ENCODE peak calls at places on chromosomes 3 and 15, in eight cellular contexts. One of them, this sample, is unnamed.
A peak's percentile ranks its signal among the peaks of the same experiment; 100 is the strongest.

GRCh38 chr15:60514261-60514881 is 35.4 kb upstream of the ICE2 start:
- DNase-seq in breast epithelium: no peak
- DNase-seq in activated B cell treated with CpG ODN at 0.5 μM for 24 hours: no peak
- DNase-seq in thyroid gland: no peak
- DNase-seq in AG09309: no peak
- DNase-seq in cardiac muscle cell: no peak
- DNase-seq in progenitor cell of endocrine pancreas: no peak
- DNase-seq in SK-N-SH: no peak
- DNase-seq in this sample: no peak

GRCh38 chr15:67836477-67836876 is 3.4 kb downstream of the RNU6-1 start:
- DNase-seq in breast epithelium: no peak
- DNase-seq in thyroid gland: peak; percentile 50
- DNase-seq in activated B cell treated with CpG ODN at 0.5 μM for 24 hours: peak; percentile 40
- DNase-seq in AG09309: no peak
- DNase-seq in progenitor cell of endocrine pancreas: no peak
- DNase-seq in SK-N-SH: peak; percentile 76
- DNase-seq in cardiac muscle cell: peak; percentile 60
- DNase-seq in this sample: no peak

GRCh38 chr3:84825817-84826216 is 133.0 kb upstream of the CADM2 start:
- DNase-seq in cardiac muscle cell: no peak
- DNase-seq in SK-N-SH: no peak
- DNase-seq in activated B cell treated with CpG ODN at 0.5 μM for 24 hours: no peak
- DNase-seq in AG09309: no peak
- DNase-seq in breast epithelium: no peak
- DNase-seq in thyroid gland: no peak
- DNase-seq in progenitor cell of endocrine pancreas: no peak
- DNase-seq in this sample: no peak

GRCh38 chr3:171198781-171199472 is 172.4 kb upstream of the SLC2A2 start:
- DNase-seq in breast epithelium: no peak
- DNase-seq in SK-N-SH: no peak
- DNase-seq in activated B cell treated with CpG ODN at 0.5 μM for 24 hours: no peak
- DNase-seq in AG09309: no peak
- DNase-seq in progenitor cell of endocrine pancreas: no peak
- DNase-seq in cardiac muscle cell: no peak
- DNase-seq in thyroid gland: no peak
- DNase-seq in this sample: no peak

GRCh38 chr3:116005404-116005803 is 382.1 kb downstream of the GAP43 start:
- DNase-seq in cardiac muscle cell: peak; percentile 92
- DNase-seq in SK-N-SH: no peak
- DNase-seq in AG09309: peak; percentile 96
- DNase-seq in activated B cell treated with CpG ODN at 0.5 μM for 24 hours: no peak
- DNase-seq in thyroid gland: peak; percentile 8
- DNase-seq in progenitor cell of endocrine pancreas: no peak
- DNase-seq in breast epithelium: no peak
- DNase-seq in this sample: no peak

GRCh38 chr15:89326316-89326715 is 8.3 kb downstream of the POLG start:
- DNase-seq in activated B cell treated with CpG ODN at 0.5 μM for 24 hours: no peak
- DNase-seq in SK-N-SH: no peak
- DNase-seq in breast epithelium: no peak
- DNase-seq in thyroid gland: peak; percentile 53
- DNase-seq in AG09309: no peak
- DNase-seq in cardiac muscle cell: no peak
- DNase-seq in progenitor cell of endocrine pancreas: no peak
- DNase-seq in this sample: no peak

GRCh38 chr3:177474652-177475051 is 277.4 kb upstream of the TBL1XR1 start:
- DNase-seq in thyroid gland: no peak
- DNase-seq in breast epithelium: no peak
- DNase-seq in SK-N-SH: no peak
- DNase-seq in cardiac muscle cell: no peak
- DNase-seq in progenitor cell of endocrine pancreas: no peak
- DNase-seq in AG09309: no peak
- DNase-seq in activated B cell treated with CpG ODN at 0.5 μM for 24 hours: no peak
- DNase-seq in this sample: no peak

GRCh38 chr3:19104459-19104858 is 43.9 kb upstream of the KCNH8 start:
- DNase-seq in thyroid gland: no peak
- DNase-seq in progenitor cell of endocrine pancreas: no peak
- DNase-seq in breast epithelium: no peak
- DNase-seq in SK-N-SH: no peak
- DNase-seq in activated B cell treated with CpG ODN at 0.5 μM for 24 hours: no peak
- DNase-seq in AG09309: no peak
- DNase-seq in cardiac muscle cell: no peak
- DNase-seq in this sample: no peak

GRCh38 chr3:154943981-154944380 is 136.1 kb upstream of the MME start:
- DNase-seq in thyroid gland: no peak
- DNase-seq in AG09309: no peak
- DNase-seq in activated B cell treated with CpG ODN at 0.5 μM for 24 hours: no peak
- DNase-seq in breast epithelium: no peak
- DNase-seq in SK-N-SH: no peak
- DNase-seq in cardiac muscle cell: no peak
- DNase-seq in progenitor cell of endocrine pancreas: no peak
- DNase-seq in this sample: no peak

GRCh38 chr3:165920984-165921383 is 83.8 kb upstream of the BCHE start:
- DNase-seq in cardiac muscle cell: no peak
- DNase-seq in progenitor cell of endocrine pancreas: no peak
- DNase-seq in activated B cell treated with CpG ODN at 0.5 μM for 24 hours: no peak
- DNase-seq in SK-N-SH: no peak
- DNase-seq in AG09309: no peak
- DNase-seq in breast epithelium: no peak
- DNase-seq in thyroid gland: no peak
- DNase-seq in this sample: no peak

GRCh38 chr15:37109952-37110630 is 9.7 kb upstream of the MEIS2 start:
- DNase-seq in SK-N-SH: peak; percentile 51
- DNase-seq in thyroid gland: no peak
- DNase-seq in progenitor cell of endocrine pancreas: no peak
- DNase-seq in cardiac muscle cell: peak; percentile 82
- DNase-seq in AG09309: no peak
- DNase-seq in activated B cell treated with CpG ODN at 0.5 μM for 24 hours: no peak
- DNase-seq in breast epithelium: no peak
- DNase-seq in this sample: no peak

GRCh38 chr15:41967506-41968206 is 4.7 kb downstream of the EHD4 start:
- DNase-seq in breast epithelium: peak; percentile 64
- DNase-seq in progenitor cell of endocrine pancreas: no peak
- DNase-seq in AG09309: no peak
- DNase-seq in cardiac muscle cell: peak; percentile 70
- DNase-seq in thyroid gland: peak; percentile 61
- DNase-seq in activated B cell treated with CpG ODN at 0.5 μM for 24 hours: no peak
- DNase-seq in SK-N-SH: no peak
- DNase-seq in this sample: peak; percentile 57

GRCh38 chr3:53350652-53351051 is 3.3 kb upstream of the DCP1A start:
- DNase-seq in cardiac muscle cell: peak; percentile 52
- DNase-seq in thyroid gland: no peak
- DNase-seq in progenitor cell of endocrine pancreas: no peak
- DNase-seq in SK-N-SH: peak; percentile 36
- DNase-seq in breast epithelium: no peak
- DNase-seq in activated B cell treated with CpG ODN at 0.5 μM for 24 hours: no peak
- DNase-seq in AG09309: no peak
- DNase-seq in this sample: no peak

GRCh38 chr3:43105224-43105596 is 669 bp downstream of the POMGNT2 start:
- DNase-seq in thyroid gland: peak; percentile 38
- DNase-seq in progenitor cell of endocrine pancreas: peak; percentile 14
- DNase-seq in activated B cell treated with CpG ODN at 0.5 μM for 24 hours: peak; percentile 23
- DNase-seq in cardiac muscle cell: no peak
- DNase-seq in AG09309: no peak
- DNase-seq in breast epithelium: no peak
- DNase-seq in SK-N-SH: no peak
- DNase-seq in this sample: no peak

GRCh38 chr3:185677146-185677829 is 91.2 kb downstream of the SENP2 start:
- DNase-seq in progenitor cell of endocrine pancreas: no peak
- DNase-seq in activated B cell treated with CpG ODN at 0.5 μM for 24 hours: no peak
- DNase-seq in thyroid gland: no peak
- DNase-seq in AG09309: peak; percentile 44
- DNase-seq in SK-N-SH: peak; percentile 56
- DNase-seq in cardiac muscle cell: peak; percentile 83
- DNase-seq in breast epithelium: no peak
- DNase-seq in this sample: peak; percentile 58

GRCh38 chr3:179801263-179801662 is 148.4 kb downstream of the USP13 start:
- DNase-seq in activated B cell treated with CpG ODN at 0.5 μM for 24 hours: no peak
- DNase-seq in SK-N-SH: no peak
- DNase-seq in thyroid gland: no peak
- DNase-seq in breast epithelium: no peak
- DNase-seq in cardiac muscle cell: peak; percentile 97
- DNase-seq in progenitor cell of endocrine pancreas: no peak
- DNase-seq in AG09309: peak; percentile 97
- DNase-seq in this sample: no peak

GRCh38 chr3:143302638-143303171 is 183.1 kb downstream of the CHST2 start:
- DNase-seq in AG09309: peak; percentile 82
- DNase-seq in cardiac muscle cell: peak; percentile 87
- DNase-seq in progenitor cell of endocrine pancreas: no peak
- DNase-seq in breast epithelium: peak; percentile 39
- DNase-seq in activated B cell treated with CpG ODN at 0.5 μM for 24 hours: no peak
- DNase-seq in thyroid gland: peak; percentile 30
- DNase-seq in SK-N-SH: no peak
- DNase-seq in this sample: no peak

GRCh38 chr15:31970007-31970406 is 60.3 kb upstream of the CHRNA7 start:
- DNase-seq in AG09309: no peak
- DNase-seq in breast epithelium: no peak
- DNase-seq in cardiac muscle cell: no peak
- DNase-seq in thyroid gland: no peak
- DNase-seq in activated B cell treated with CpG ODN at 0.5 μM for 24 hours: no peak
- DNase-seq in progenitor cell of endocrine pancreas: no peak
- DNase-seq in SK-N-SH: no peak
- DNase-seq in this sample: no peak

GRCh38 chr3:161545823-161546222 is 49.2 kb downstream of the OTOL1 start:
- DNase-seq in thyroid gland: no peak
- DNase-seq in progenitor cell of endocrine pancreas: no peak
- DNase-seq in SK-N-SH: no peak
- DNase-seq in cardiac muscle cell: no peak
- DNase-seq in breast epithelium: no peak
- DNase-seq in activated B cell treated with CpG ODN at 0.5 μM for 24 hours: no peak
- DNase-seq in AG09309: no peak
- DNase-seq in this sample: no peak

GRCh38 chr15:37019479-37020433 is 80.6 kb downstream of the MEIS2 start:
- DNase-seq in AG09309: no peak
- DNase-seq in thyroid gland: no peak
- DNase-seq in SK-N-SH: peak; percentile 14
- DNase-seq in breast epithelium: no peak
- DNase-seq in activated B cell treated with CpG ODN at 0.5 μM for 24 hours: no peak
- DNase-seq in cardiac muscle cell: peak; percentile 63
- DNase-seq in progenitor cell of endocrine pancreas: no peak
- DNase-seq in this sample: no peak

DNA sequence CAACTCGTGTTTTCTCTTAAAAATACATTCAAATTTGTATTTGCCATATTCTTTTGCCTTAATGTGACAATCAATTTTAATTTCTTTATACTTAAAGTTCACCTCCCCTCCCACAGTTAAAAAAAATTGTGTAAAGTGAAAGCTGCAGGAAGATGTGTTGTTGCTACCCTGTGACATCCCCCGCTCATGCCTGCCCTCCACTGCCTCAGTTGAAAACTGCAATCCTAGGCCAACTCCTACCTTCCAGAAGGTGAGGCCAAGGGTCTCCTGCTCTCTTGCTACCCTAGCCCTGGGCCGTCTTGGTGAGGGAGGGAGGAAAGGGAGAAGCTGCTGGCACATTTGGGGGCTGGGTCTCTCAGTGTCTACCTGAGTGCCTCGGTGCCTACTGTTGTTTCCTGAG is 57.0 kb upstream of the CMTM7 start:
- DNase-seq in progenitor cell of endocrine pancreas: no peak
- DNase-seq in activated B cell treated with CpG ODN at 0.5 μM for 24 hours: no peak
- DNase-seq in thyroid gland: no peak
- DNase-seq in AG09309: no peak
- DNase-seq in SK-N-SH: no peak
- DNase-seq in cardiac muscle cell: no peak
- DNase-seq in breast epithelium: no peak
- DNase-seq in this sample: peak; percentile 52
- TF ChIP-seq CTCF in progenitor cell of endocrine pancreas: peak; percentile 18
- TF ChIP-seq CTCF in activated B cell treated with CpG ODN at 0.5 μM for 24 hours: no peak
- TF ChIP-seq CTCF in thyroid gland: no peak
- TF ChIP-seq CTCF in AG09309: peak; percentile 46
- TF ChIP-seq CTCF in SK-N-SH: no peak
- TF ChIP-seq CTCF in cardiac muscle cell: peak; percentile 42
- TF ChIP-seq CTCF in breast epithelium: no peak
- TF ChIP-seq CTCF in this sample: peak; percentile 48

GRCh38 chr3:32216172-32216783 is 22.2 kb upstream of the CMTM8 start:
- DNase-seq in AG09309: no peak
- DNase-seq in activated B cell treated with CpG ODN at 0.5 μM for 24 hours: no peak
- DNase-seq in SK-N-SH: no peak
- DNase-seq in thyroid gland: no peak
- DNase-seq in progenitor cell of endocrine pancreas: peak; percentile 56
- DNase-seq in breast epithelium: no peak
- DNase-seq in cardiac muscle cell: no peak
- DNase-seq in this sample: no peak

GRCh38 chr3:32220006-32220405 is 18.5 kb upstream of the CMTM8 start:
- DNase-seq in cardiac muscle cell: no peak
- DNase-seq in SK-N-SH: no peak
- DNase-seq in AG09309: peak; percentile 72
- DNase-seq in activated B cell treated with CpG ODN at 0.5 μM for 24 hours: no peak
- DNase-seq in thyroid gland: no peak
- DNase-seq in progenitor cell of endocrine pancreas: no peak
- DNase-seq in breast epithelium: no peak
- DNase-seq in this sample: no peak

GRCh38 chr3:32215185-32215584 is 23.3 kb upstream of the CMTM8 start:
- DNase-seq in progenitor cell of endocrine pancreas: no peak
- DNase-seq in SK-N-SH: no peak
- DNase-seq in AG09309: no peak
- DNase-seq in thyroid gland: no peak
- DNase-seq in breast epithelium: no peak
- DNase-seq in cardiac muscle cell: no peak
- DNase-seq in activated B cell treated with CpG ODN at 0.5 μM for 24 hours: no peak
- DNase-seq in this sample: no peak

GRCh38 chr3:32219537-32219936 is 18.9 kb upstream of the CMTM8 start:
- DNase-seq in SK-N-SH: no peak
- DNase-seq in cardiac muscle cell: no peak
- DNase-seq in AG09309: no peak
- DNase-seq in thyroid gland: no peak
- DNase-seq in activated B cell treated with CpG ODN at 0.5 μM for 24 hours: no peak
- DNase-seq in progenitor cell of endocrine pancreas: no peak
- DNase-seq in breast epithelium: no peak
- DNase-seq in this sample: no peak

GRCh38 chr3:32217339-32217738 is 21.1 kb upstream of the CMTM8 start:
- DNase-seq in AG09309: no peak
- DNase-seq in breast epithelium: no peak
- DNase-seq in activated B cell treated with CpG ODN at 0.5 μM for 24 hours: no peak
- DNase-seq in SK-N-SH: no peak
- DNase-seq in progenitor cell of endocrine pancreas: no peak
- DNase-seq in cardiac muscle cell: no peak
- DNase-seq in thyroid gland: no peak
- DNase-seq in this sample: no peak
- TF ChIP-seq CTCF in AG09309: no peak
- TF ChIP-seq CTCF in breast epithelium: no peak
- TF ChIP-seq CTCF in activated B cell treated with CpG ODN at 0.5 μM for 24 hours: no peak
- TF ChIP-seq CTCF in SK-N-SH: no peak
- TF ChIP-seq CTCF in progenitor cell of endocrine pancreas: no peak
- TF ChIP-seq CTCF in cardiac muscle cell: no peak
- TF ChIP-seq CTCF in thyroid gland: no peak
- TF ChIP-seq CTCF in this sample: no peak

GRCh38 chr15:90946941-90947576 is 7.6 kb upstream of the RCCD1 start:
- DNase-seq in breast epithelium: no peak
- DNase-seq in progenitor cell of endocrine pancreas: no peak
- DNase-seq in cardiac muscle cell: no peak
- DNase-seq in activated B cell treated with CpG ODN at 0.5 μM for 24 hours: no peak
- DNase-seq in AG09309: no peak
- DNase-seq in SK-N-SH: no peak
- DNase-seq in thyroid gland: no peak
- DNase-seq in this sample: no peak
- TF ChIP-seq CTCF in breast epithelium: no peak
- TF ChIP-seq CTCF in progenitor cell of endocrine pancreas: no peak
- TF ChIP-seq CTCF in cardiac muscle cell: no peak
- TF ChIP-seq CTCF in activated B cell treated with CpG ODN at 0.5 μM for 24 hours: no peak
- TF ChIP-seq CTCF in AG09309: no peak
- TF ChIP-seq CTCF in SK-N-SH: no peak
- TF ChIP-seq CTCF in thyroid gland: no peak
- TF ChIP-seq CTCF in this sample: no peak

GRCh38 chr15:52028431-52029093 is 9.5 kb downstream of the MAPK6 start:
- DNase-seq in SK-N-SH: no peak
- DNase-seq in breast epithelium: no peak
- DNase-seq in activated B cell treated with CpG ODN at 0.5 μM for 24 hours: no peak
- DNase-seq in thyroid gland: no peak
- DNase-seq in AG09309: no peak
- DNase-seq in progenitor cell of endocrine pancreas: no peak
- DNase-seq in cardiac muscle cell: no peak
- DNase-seq in this sample: no peak
- TF ChIP-seq CTCF in SK-N-SH: no peak
- TF ChIP-seq CTCF in breast epithelium: no peak
- TF ChIP-seq CTCF in activated B cell treated with CpG ODN at 0.5 μM for 24 hours: no peak
- TF ChIP-seq CTCF in thyroid gland: no peak
- TF ChIP-seq CTCF in AG09309: no peak
- TF ChIP-seq CTCF in progenitor cell of endocrine pancreas: no peak
- TF ChIP-seq CTCF in cardiac muscle cell: no peak
- TF ChIP-seq CTCF in this sample: no peak

This sample was measured in GM10248.